ENCODE peak calls at places on chromosome 3, in five cellular contexts. One of them, this sample, is unnamed.

GRCh38 chr3:46078712-46079400 is 51.6 kb upstream of the XCR1 start:
- DNase-seq in choroid plexus epithelial cell: peak
- DNase-seq in heart left ventricle: peak
- DNase-seq in stomach: peak
- DNase-seq in endothelial cell: peak
- DNase-seq in this sample: no peak

GRCh38 chr3:152100491-152101086 is 168.1 kb upstream of the MBNL1 start:
- DNase-seq in endothelial cell: no peak
- DNase-seq in choroid plexus epithelial cell: peak
- DNase-seq in heart left ventricle: no peak
- DNase-seq in stomach: no peak
- DNase-seq in this sample: peak

GRCh38 chr3:24595801-24596200 is 101.2 kb upstream of the THRB start:
- DNase-seq in heart left ventricle: no peak
- DNase-seq in endothelial cell: no peak
- DNase-seq in stomach: no peak
- DNase-seq in choroid plexus epithelial cell: peak
- DNase-seq in this sample: no peak

GRCh38 chr3:186075931-186076567 is 32.8 kb downstream of the ETV5 start:
- DNase-seq in heart left ventricle: no peak
- DNase-seq in endothelial cell: no peak
- DNase-seq in stomach: no peak
- DNase-seq in choroid plexus epithelial cell: no peak
- DNase-seq in this sample: no peak

GRCh38 chr3:24502690-24503089 is 8.0 kb upstream of the THRB start:
- DNase-seq in endothelial cell: no peak
- DNase-seq in choroid plexus epithelial cell: peak
- DNase-seq in heart left ventricle: no peak
- DNase-seq in stomach: no peak
- DNase-seq in this sample: no peak

GRCh38 chr3:121988146-121988545 is 33.9 kb downstream of the ILDR1 start:
- DNase-seq in choroid plexus epithelial cell: no peak
- DNase-seq in stomach: no peak
- DNase-seq in endothelial cell: no peak
- DNase-seq in heart left ventricle: no peak
- DNase-seq in this sample: no peak

GRCh38 chr3:148873270-148873927 is 8.3 kb downstream of the CPA3 start:
- DNase-seq in choroid plexus epithelial cell: no peak
- DNase-seq in endothelial cell: no peak
- DNase-seq in heart left ventricle: no peak
- DNase-seq in stomach: peak
- DNase-seq in this sample: no peak

GRCh38 chr3:47512416-47513124 is 942 bp downstream of the ELP6 start:
- DNase-seq in endothelial cell: peak
- DNase-seq in heart left ventricle: no peak
- DNase-seq in stomach: no peak
- DNase-seq in choroid plexus epithelial cell: peak
- DNase-seq in this sample: peak

GRCh38 chr3:154098396-154098795 is 22.8 kb upstream of the ARHGEF26 start:
- DNase-seq in heart left ventricle: no peak
- DNase-seq in stomach: no peak
- DNase-seq in endothelial cell: no peak
- DNase-seq in choroid plexus epithelial cell: no peak
- DNase-seq in this sample: no peak

GRCh38 chr3:58167431-58168351 is 43.1 kb downstream of the DNASE1L3 start:
- DNase-seq in stomach: peak
- DNase-seq in endothelial cell: peak
- DNase-seq in heart left ventricle: peak
- DNase-seq in choroid plexus epithelial cell: peak
- DNase-seq in this sample: peak

GRCh38 chr3:122443090-122443489 is 27.2 kb upstream of the WDR5B start:
- DNase-seq in endothelial cell: no peak
- DNase-seq in choroid plexus epithelial cell: no peak
- DNase-seq in stomach: no peak
- DNase-seq in heart left ventricle: no peak
- DNase-seq in this sample: no peak

GRCh38 chr3:113193298-113193697 is 18.1 kb upstream of the BOC start:
- DNase-seq in endothelial cell: no peak
- DNase-seq in stomach: no peak
- DNase-seq in heart left ventricle: no peak
- DNase-seq in choroid plexus epithelial cell: no peak
- DNase-seq in this sample: no peak

GRCh38 chr3:179450901-179451334 is 352 bp downstream of the GNB4 start:
- DNase-seq in choroid plexus epithelial cell: peak
- DNase-seq in heart left ventricle: peak
- DNase-seq in endothelial cell: peak
- DNase-seq in stomach: no peak
- DNase-seq in this sample: no peak

GRCh38 chr3:54830658-54831057 is 97.2 kb downstream of the LRTM1 start:
- DNase-seq in heart left ventricle: no peak
- DNase-seq in stomach: no peak
- DNase-seq in choroid plexus epithelial cell: peak
- DNase-seq in endothelial cell: no peak
- DNase-seq in this sample: peak
- TF ChIP-seq CTCF in heart left ventricle: peak
- TF ChIP-seq CTCF in stomach: no peak
- TF ChIP-seq CTCF in choroid plexus epithelial cell: peak
- TF ChIP-seq CTCF in endothelial cell: peak
- TF ChIP-seq CTCF in this sample: peak

GRCh38 chr3:182482692-182483091 is 310.6 kb upstream of the ATP11B start:
- DNase-seq in stomach: no peak
- DNase-seq in heart left ventricle: no peak
- DNase-seq in endothelial cell: no peak
- DNase-seq in choroid plexus epithelial cell: no peak
- DNase-seq in this sample: no peak

GRCh38 chr3:182478369-182478768 is 314.9 kb upstream of the ATP11B start:
- DNase-seq in stomach: no peak
- DNase-seq in heart left ventricle: no peak
- DNase-seq in endothelial cell: no peak
- DNase-seq in choroid plexus epithelial cell: no peak
- DNase-seq in this sample: no peak

GRCh38 chr3:182484184-182484583 is 309.1 kb upstream of the ATP11B start:
- DNase-seq in stomach: no peak
- DNase-seq in choroid plexus epithelial cell: no peak
- DNase-seq in endothelial cell: no peak
- DNase-seq in heart left ventricle: no peak
- DNase-seq in this sample: no peak

GRCh38 chr3:182479335-182479734 is 314.0 kb upstream of the ATP11B start:
- DNase-seq in endothelial cell: no peak
- DNase-seq in choroid plexus epithelial cell: no peak
- DNase-seq in stomach: no peak
- DNase-seq in heart left ventricle: no peak
- DNase-seq in this sample: no peak

GRCh38 chr3:182479766-182480336 is 313.5 kb upstream of the ATP11B start:
- DNase-seq in stomach: no peak
- DNase-seq in endothelial cell: no peak
- DNase-seq in heart left ventricle: no peak
- DNase-seq in choroid plexus epithelial cell: no peak
- DNase-seq in this sample: no peak
- TF ChIP-seq CTCF in stomach: no peak
- TF ChIP-seq CTCF in endothelial cell: no peak
- TF ChIP-seq CTCF in heart left ventricle: no peak
- TF ChIP-seq CTCF in choroid plexus epithelial cell: no peak
- TF ChIP-seq CTCF in this sample: no peak

DNA sequence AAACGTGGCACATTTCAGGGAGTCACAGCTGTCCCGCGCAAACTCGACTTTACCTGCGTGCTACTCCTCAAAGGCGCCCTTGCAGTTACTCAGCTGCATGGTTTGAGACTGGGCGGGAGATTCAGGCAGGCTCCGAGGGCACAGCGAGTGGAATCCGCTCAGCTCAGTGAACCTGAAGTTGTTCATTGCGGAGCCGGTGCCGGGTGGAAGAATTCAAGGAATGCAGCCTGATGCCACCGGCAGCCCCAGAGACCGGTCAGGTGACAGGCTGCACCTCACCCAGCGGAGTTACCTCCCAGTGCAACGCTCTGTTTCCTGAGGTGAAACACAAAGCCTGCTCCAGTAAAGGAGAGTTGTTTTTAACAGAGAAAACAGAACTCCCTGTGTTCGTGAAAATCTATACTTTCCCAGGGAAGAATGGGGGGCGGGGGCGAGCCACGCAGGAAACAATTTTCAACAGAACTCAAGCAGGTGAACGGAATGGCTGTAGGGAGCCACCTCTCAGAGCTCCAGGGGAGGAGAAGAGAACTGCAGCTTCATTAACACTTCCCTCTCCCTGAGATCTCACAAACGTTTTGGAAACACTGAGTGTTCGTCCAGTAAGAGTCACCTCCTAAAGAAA is 3.8 kb downstream of the VEPH1 start:
- DNase-seq in stomach: peak
- DNase-seq in choroid plexus epithelial cell: peak
- DNase-seq in endothelial cell: peak
- DNase-seq in heart left ventricle: no peak
- DNase-seq in this sample: peak
- TF ChIP-seq CTCF in stomach: no peak
- TF ChIP-seq CTCF in choroid plexus epithelial cell: no peak
- TF ChIP-seq CTCF in endothelial cell: no peak
- TF ChIP-seq CTCF in heart left ventricle: no peak
- TF ChIP-seq CTCF in this sample: no peak

GRCh38 chr3:78974181-78974770 is 793.5 kb downstream of the ROBO1 start:
- DNase-seq in heart left ventricle: no peak
- DNase-seq in stomach: no peak
- DNase-seq in endothelial cell: no peak
- DNase-seq in choroid plexus epithelial cell: peak
- DNase-seq in this sample: no peak

GRCh38 chr3:78976200-78976599 is 791.6 kb downstream of the ROBO1 start:
- DNase-seq in endothelial cell: no peak
- DNase-seq in heart left ventricle: no peak
- DNase-seq in choroid plexus epithelial cell: no peak
- DNase-seq in stomach: no peak
- DNase-seq in this sample: no peak

GRCh38 chr3:78979083-78979482 is 788.7 kb downstream of the ROBO1 start:
- DNase-seq in choroid plexus epithelial cell: no peak
- DNase-seq in heart left ventricle: no peak
- DNase-seq in stomach: no peak
- DNase-seq in endothelial cell: no peak
- DNase-seq in this sample: no peak

GRCh38 chr3:78977073-78977472 is 790.7 kb downstream of the ROBO1 start:
- DNase-seq in heart left ventricle: no peak
- DNase-seq in stomach: no peak
- DNase-seq in endothelial cell: no peak
- DNase-seq in choroid plexus epithelial cell: no peak
- DNase-seq in this sample: no peak

DNA sequence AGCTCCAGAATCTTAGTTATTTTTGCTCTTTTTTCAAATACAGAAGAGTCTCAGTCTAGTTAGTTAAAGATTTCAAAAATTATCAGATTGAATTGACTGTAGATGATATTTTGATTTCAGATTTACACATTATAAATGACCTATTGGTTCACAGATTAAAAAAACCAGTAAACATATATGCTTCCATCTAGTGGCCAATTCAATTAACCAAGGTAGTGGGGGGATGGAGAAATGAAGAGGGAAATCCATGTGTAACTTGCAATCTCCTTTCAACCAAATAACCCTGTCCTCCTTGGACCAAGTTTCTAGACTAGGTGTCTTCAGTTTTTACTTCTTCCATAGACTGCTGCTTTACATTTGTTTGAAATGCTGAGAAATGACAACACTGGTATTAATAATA is 789.8 kb downstream of the ROBO1 start:
- DNase-seq in heart left ventricle: no peak
- DNase-seq in choroid plexus epithelial cell: peak
- DNase-seq in stomach: no peak
- DNase-seq in endothelial cell: no peak
- DNase-seq in this sample: no peak
- TF ChIP-seq CTCF in heart left ventricle: no peak
- TF ChIP-seq CTCF in choroid plexus epithelial cell: peak
- TF ChIP-seq CTCF in stomach: peak
- TF ChIP-seq CTCF in endothelial cell: peak
- TF ChIP-seq CTCF in this sample: no peak

DNA sequence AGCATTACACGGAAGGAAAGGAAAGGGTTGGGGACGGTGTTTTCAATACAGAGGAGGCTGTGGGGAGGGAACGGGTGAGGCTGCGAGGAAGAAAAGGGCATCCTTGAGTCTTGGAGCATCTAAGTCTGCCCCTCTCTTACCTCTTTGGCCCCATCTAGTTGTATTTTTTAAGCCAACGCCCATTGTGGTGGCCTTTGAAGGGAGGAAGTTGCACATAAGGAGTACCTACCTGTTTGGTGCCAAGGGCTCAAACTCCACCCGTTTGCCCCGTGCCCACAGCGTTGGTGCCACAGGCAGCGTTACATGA is 146.1 kb upstream of the UMPS start:
- DNase-seq in heart left ventricle: no peak
- DNase-seq in endothelial cell: no peak
- DNase-seq in stomach: no peak
- DNase-seq in choroid plexus epithelial cell: no peak
- DNase-seq in this sample: no peak
- TF ChIP-seq CTCF in heart left ventricle: no peak
- TF ChIP-seq CTCF in endothelial cell: no peak
- TF ChIP-seq CTCF in stomach: no peak
- TF ChIP-seq CTCF in choroid plexus epithelial cell: no peak
- TF ChIP-seq CTCF in this sample: no peak

GRCh38 chr3:14741510-14741909 is 66.6 kb downstream of the C3orf20 start:
- DNase-seq in choroid plexus epithelial cell: no peak
- DNase-seq in heart left ventricle: no peak
- DNase-seq in stomach: no peak
- DNase-seq in endothelial cell: no peak
- DNase-seq in this sample: no peak
- TF ChIP-seq CTCF in choroid plexus epithelial cell: no peak
- TF ChIP-seq CTCF in heart left ventricle: no peak
- TF ChIP-seq CTCF in stomach: no peak
- TF ChIP-seq CTCF in endothelial cell: no peak
- TF ChIP-seq CTCF in this sample: no peak

This sample was measured in mucosa of descending colon.